ENCODE peak calls at places on chromosomes 11 and 22, in six cellular contexts. P is ACHN; L is stimulated activated CD4-positive, alpha-beta T cell treated with anti-CD3 and anti-CD28 coated beads, Interleukin-15, amount 100 ng/mL, for 24 hours; N is amniotic epithelial cell; W is WERI-Rb-1; H is cardiac fibroblast. S is an unnamed sample.

GRCh38 chr11:28833670-28834069 is 725.5 kb downstream of the METTL15 start:
- DNase-seq in H (peak), P (peak), W (no peak), L (no peak), N (peak), S (peak)

GRCh38 chr11:95067828-95068244 is 1.1 kb downstream of the SRSF8 start:
- DNase-seq in P (no peak), L (no peak), W (no peak), N (no peak), H (no peak), S (no peak)

GRCh38 chr11:33622231-33622630 is 78.4 kb downstream of the C11orf91 start:
- DNase-seq in P (no peak), L (no peak), H (peak), W (no peak), N (no peak), S (peak)

GRCh38 chr11:31815743-31816466 is 4.8 kb upstream of the PAX6 start:
- DNase-seq in P (peak), N (no peak), H (no peak), L (no peak), W (no peak), S (no peak)

GRCh38 chr22:50274311-50274710 is 4.1 kb upstream of the MAPK11 start:
- DNase-seq in L (peak), P (peak), N (peak), W (peak), H (peak), S (peak)

GRCh38 chr22:45318168-45318557 is 8.4 kb downstream of the FAM118A start:
- DNase-seq in N (peak), P (no peak), L (peak), H (peak), W (no peak), S (peak)

GRCh38 chr22:39558950-39559349 is 11.6 kb upstream of the CACNA1I start:
- DNase-seq in L (no peak), P (no peak), H (no peak), N (no peak), W (no peak), S (no peak)

GRCh38 chr11:131694526-131695424 is 324.4 kb downstream of the NTM start:
- DNase-seq in N (peak), H (peak), P (peak), W (peak), L (peak), S (peak)

GRCh38 chr22:27412866-27413445 is 388.6 kb downstream of the MN1 start:
- DNase-seq in N (no peak), H (no peak), L (no peak), W (no peak), P (no peak), S (no peak)

GRCh38 chr11:25441432-25441831 is 890.5 kb upstream of the ANO3 start:
- DNase-seq in H (peak), N (no peak), P (no peak), W (no peak), L (no peak), S (peak)

GRCh38 chr11:124823512-124824376 is 23.5 kb upstream of the MSANTD2 start:
- DNase-seq in P (no peak), L (no peak), W (no peak), N (no peak), H (no peak), S (no peak)